ENCODE peak calls at places on chromosome 19, in ten cellular contexts. One of them, this sample, is unnamed.

GRCh38 chr19:13103961-13104847 is 1.5 kb upstream of the LYL1 start:
- DNase-seq in RWPE1: no peak
- DNase-seq in HEK293T: peak
- DNase-seq in mucosa of gallbladder: peak
- DNase-seq in GM23248: peak
- DNase-seq in ovary: peak
- DNase-seq in skeletal muscle cell: no peak
- DNase-seq in left cardiac atrium: peak
- DNase-seq in GM04504: no peak
- DNase-seq in activated T-helper 1 cell treated with anti-CD3 and anti-CD28 coated beads, Interleukin-12 subunit alpha, Interleukin-12 subunit beta, Interleukin-2, Interleukin-4 antibody, amounts not matched to agents 30 ng/mL and 10 ng/mL and 1 ng/mL, durations not matched to agents 14 hours and 24 hours and 36 hours: peak
- DNase-seq in this sample: no peak

GRCh38 chr19:40933025-40933424 is 51.0 kb upstream of the CYP2A7 start:
- DNase-seq in RWPE1: no peak
- DNase-seq in HEK293T: peak
- DNase-seq in mucosa of gallbladder: no peak
- DNase-seq in GM23248: no peak
- DNase-seq in ovary: no peak
- DNase-seq in skeletal muscle cell: no peak
- DNase-seq in left cardiac atrium: no peak
- DNase-seq in GM04504: no peak
- DNase-seq in activated T-helper 1 cell treated with anti-CD3 and anti-CD28 coated beads, Interleukin-12 subunit alpha, Interleukin-12 subunit beta, Interleukin-2, Interleukin-4 antibody, amounts not matched to agents 30 ng/mL and 10 ng/mL and 1 ng/mL, durations not matched to agents 14 hours and 24 hours and 36 hours: no peak
- DNase-seq in this sample: peak

GRCh38 chr19:15438124-15438496 is 11.6 kb downstream of the WIZ start:
- DNase-seq in RWPE1: no peak
- DNase-seq in HEK293T: no peak
- DNase-seq in mucosa of gallbladder: no peak
- DNase-seq in GM23248: no peak
- DNase-seq in ovary: no peak
- DNase-seq in skeletal muscle cell: no peak
- DNase-seq in left cardiac atrium: no peak
- DNase-seq in GM04504: no peak
- DNase-seq in activated T-helper 1 cell treated with anti-CD3 and anti-CD28 coated beads, Interleukin-12 subunit alpha, Interleukin-12 subunit beta, Interleukin-2, Interleukin-4 antibody, amounts not matched to agents 30 ng/mL and 10 ng/mL and 1 ng/mL, durations not matched to agents 14 hours and 24 hours and 36 hours: no peak
- DNase-seq in this sample: no peak

GRCh38 chr19:47098608-47099007 is 15.0 kb downstream of the ZC3H4 start:
- DNase-seq in RWPE1: no peak
- DNase-seq in HEK293T: no peak
- DNase-seq in mucosa of gallbladder: no peak
- DNase-seq in GM23248: no peak
- DNase-seq in ovary: no peak
- DNase-seq in skeletal muscle cell: no peak
- DNase-seq in left cardiac atrium: no peak
- DNase-seq in GM04504: no peak
- DNase-seq in activated T-helper 1 cell treated with anti-CD3 and anti-CD28 coated beads, Interleukin-12 subunit alpha, Interleukin-12 subunit beta, Interleukin-2, Interleukin-4 antibody, amounts not matched to agents 30 ng/mL and 10 ng/mL and 1 ng/mL, durations not matched to agents 14 hours and 24 hours and 36 hours: no peak
- DNase-seq in this sample: no peak

GRCh38 chr19:1657632-1658445 is 5.4 kb upstream of the TCF3 start:
- DNase-seq in RWPE1: peak
- DNase-seq in HEK293T: no peak
- DNase-seq in mucosa of gallbladder: no peak
- DNase-seq in GM23248: no peak
- DNase-seq in ovary: peak
- DNase-seq in skeletal muscle cell: no peak
- DNase-seq in left cardiac atrium: no peak
- DNase-seq in GM04504: no peak
- DNase-seq in activated T-helper 1 cell treated with anti-CD3 and anti-CD28 coated beads, Interleukin-12 subunit alpha, Interleukin-12 subunit beta, Interleukin-2, Interleukin-4 antibody, amounts not matched to agents 30 ng/mL and 10 ng/mL and 1 ng/mL, durations not matched to agents 14 hours and 24 hours and 36 hours: no peak
- DNase-seq in this sample: no peak

GRCh38 chr19:4304509-4305252 is at the start of gene FSD1:
- DNase-seq in RWPE1: peak
- DNase-seq in HEK293T: peak
- DNase-seq in mucosa of gallbladder: no peak
- DNase-seq in GM23248: peak
- DNase-seq in ovary: no peak
- DNase-seq in skeletal muscle cell: no peak
- DNase-seq in left cardiac atrium: no peak
- DNase-seq in GM04504: peak
- DNase-seq in activated T-helper 1 cell treated with anti-CD3 and anti-CD28 coated beads, Interleukin-12 subunit alpha, Interleukin-12 subunit beta, Interleukin-2, Interleukin-4 antibody, amounts not matched to agents 30 ng/mL and 10 ng/mL and 1 ng/mL, durations not matched to agents 14 hours and 24 hours and 36 hours: peak
- DNase-seq in this sample: no peak

GRCh38 chr19:1725100-1726064 is 27.9 kb upstream of the ONECUT3 start:
- DNase-seq in RWPE1: peak
- DNase-seq in HEK293T: peak
- DNase-seq in mucosa of gallbladder: peak
- DNase-seq in GM23248: peak
- DNase-seq in ovary: peak
- DNase-seq in skeletal muscle cell: peak
- DNase-seq in left cardiac atrium: peak
- DNase-seq in GM04504: peak
- DNase-seq in activated T-helper 1 cell treated with anti-CD3 and anti-CD28 coated beads, Interleukin-12 subunit alpha, Interleukin-12 subunit beta, Interleukin-2, Interleukin-4 antibody, amounts not matched to agents 30 ng/mL and 10 ng/mL and 1 ng/mL, durations not matched to agents 14 hours and 24 hours and 36 hours: peak
- DNase-seq in this sample: peak

GRCh38 chr19:45571457-45572220 is 13.0 kb downstream of the OPA3 start:
- DNase-seq in RWPE1: no peak
- DNase-seq in HEK293T: no peak
- DNase-seq in mucosa of gallbladder: no peak
- DNase-seq in GM23248: no peak
- DNase-seq in ovary: no peak
- DNase-seq in skeletal muscle cell: no peak
- DNase-seq in left cardiac atrium: no peak
- DNase-seq in GM04504: no peak
- DNase-seq in activated T-helper 1 cell treated with anti-CD3 and anti-CD28 coated beads, Interleukin-12 subunit alpha, Interleukin-12 subunit beta, Interleukin-2, Interleukin-4 antibody, amounts not matched to agents 30 ng/mL and 10 ng/mL and 1 ng/mL, durations not matched to agents 14 hours and 24 hours and 36 hours: no peak
- DNase-seq in this sample: no peak

GRCh38 chr19:48991823-48992570 is 1.1 kb downstream of the GYS1 start:
- DNase-seq in RWPE1: peak
- DNase-seq in HEK293T: peak
- DNase-seq in mucosa of gallbladder: peak
- DNase-seq in GM23248: peak
- DNase-seq in ovary: peak
- DNase-seq in skeletal muscle cell: peak
- DNase-seq in left cardiac atrium: peak
- DNase-seq in GM04504: peak
- DNase-seq in activated T-helper 1 cell treated with anti-CD3 and anti-CD28 coated beads, Interleukin-12 subunit alpha, Interleukin-12 subunit beta, Interleukin-2, Interleukin-4 antibody, amounts not matched to agents 30 ng/mL and 10 ng/mL and 1 ng/mL, durations not matched to agents 14 hours and 24 hours and 36 hours: no peak
- DNase-seq in this sample: peak

This sample was measured in fibroblast of villous mesenchyme.